ENCODE peak calls at places on chromosomes 11 and 22, in five cellular contexts. P is sigmoid colon; M is upper lobe of right lung; F is CD8-positive, alpha-beta T cell; B is heart left ventricle. S is an unnamed sample.

GRCh38 chr11:34926101-34926830 is 9.8 kb downstream of the PDHX start:
- DNase-seq in M (no peak), P (no peak), F (peak), B (no peak), S (no peak)

GRCh38 chr22:17501679-17502285 is 61.5 kb upstream of the SLC25A18 start:
- DNase-seq in B (no peak), P (no peak), M (no peak), F (no peak), S (peak)

GRCh38 chr11:33534575-33534974 is 166.1 kb downstream of the C11orf91 start:
- DNase-seq in P (no peak), M (no peak), F (no peak), B (no peak), S (no peak)

GRCh38 chr22:39349967-39350802 is at the start of gene SYNGR1:
- DNase-seq in P (no peak), B (peak), M (no peak), F (no peak), S (peak)

GRCh38 chr11:73141031-73141308 is 1.1 kb downstream of the FCHSD2 start:
- DNase-seq in P (no peak), B (peak), F (peak), M (no peak), S (no peak)

GRCh38 chr11:22304337-22304961 is 33.7 kb upstream of the SLC17A6 start:
- DNase-seq in M (no peak), P (no peak), F (no peak), B (no peak), S (no peak)

GRCh38 chr11:5705688-5706087 is 16.1 kb downstream of the TRIM22 start:
- DNase-seq in F (no peak), P (no peak), M (no peak), B (no peak), S (no peak)

GRCh38 chr11:59899532-59899931 is 20.9 kb downstream of the OOSP3 start:
- DNase-seq in B (no peak), P (no peak), M (no peak), F (no peak), S (no peak)

GRCh38 chr11:133576351-133576750 is 44.0 kb upstream of the OPCML start:
- DNase-seq in P (no peak), F (no peak), M (no peak), B (no peak), S (no peak)

GRCh38 chr11:119501777-119502405 is 78.9 kb upstream of the THY1 start:
- DNase-seq in B (no peak), P (no peak), M (no peak), F (no peak), S (no peak)

GRCh38 chr11:19320764-19321163 is 80.0 kb upstream of the E2F8 start:
- DNase-seq in P (no peak), M (no peak), F (no peak), B (no peak), S (no peak)

GRCh38 chr11:72781313-72782080 is 12.3 kb downstream of the STARD10 start:
- DNase-seq in B (no peak), P (no peak), F (peak), M (peak), S (no peak)

GRCh38 chr22:41286639-41287091 is 678 bp upstream of the RANGAP1 start:
- DNase-seq in F (no peak), B (peak), P (no peak), M (no peak), S (no peak)

GRCh38 chr11:40178470-40178869 is 1281.0 kb downstream of the LRRC4C start:
- DNase-seq in B (no peak), P (no peak), F (no peak), M (no peak), S (no peak)

GRCh38 chr11:70668204-70669202 is 270.2 kb downstream of the CTTN start:
- DNase-seq in F (no peak), B (no peak), P (no peak), M (no peak), S (no peak)

GRCh38 chr11:59615132-59615636 is 390 bp downstream of the OSBP start:
- DNase-seq in M (peak), F (peak), B (peak), P (peak), S (peak)

GRCh38 chr11:88631497-88631896 is 294.0 kb upstream of the CTSC start:
- DNase-seq in M (no peak), F (no peak), B (no peak), P (no peak), S (no peak)

GRCh38 chr11:72696866-72697428 is 22.7 kb upstream of the PDE2A start:
- DNase-seq in P (peak), B (peak), M (no peak), F (no peak), S (no peak)

GRCh38 chr11:73393479-73394415 is 17.5 kb downstream of the RELT start:
- DNase-seq in M (peak), B (peak), P (peak), F (peak), S (peak)

GRCh38 chr22:37904572-37905533 is 1.2 kb upstream of the MICALL1 start:
- DNase-seq in M (no peak), B (peak), P (peak), F (no peak), S (no peak)

GRCh38 chr11:27194976-27195375 is 154.4 kb downstream of the BBOX1 start:
- DNase-seq in F (no peak), B (no peak), M (no peak), P (no peak), S (no peak)

GRCh38 chr11:78350646-78351165 is 66.9 kb downstream of the GAB2 start:
- DNase-seq in F (no peak), P (peak), B (no peak), M (no peak), S (no peak)

GRCh38 chr11:68447015-68447801 is 13.3 kb upstream of the PPP6R3 start:
- DNase-seq in B (peak), F (peak), P (peak), M (peak), S (peak)

GRCh38 chr11:124310746-124311145 is 3.0 kb downstream of the OR8D1 start:
- DNase-seq in B (no peak), M (no peak), P (no peak), F (no peak), S (no peak)

GRCh38 chr22:31583861-31584485 is 78.0 kb downstream of the PISD start:
- DNase-seq in F (no peak), B (no peak), P (no peak), M (no peak), S (no peak)

GRCh38 chr11:64298966-64299846 is 952 bp upstream of the CATSPERZ start:
- DNase-seq in P (peak), M (peak), F (no peak), B (peak), S (no peak)

GRCh38 chr11:119483881-119484371 is 61.0 kb upstream of the THY1 start:
- DNase-seq in M (no peak), F (no peak), B (no peak), P (peak), S (no peak)

GRCh38 chr22:24982301-24983056 is 30.0 kb downstream of the KIAA1671 start:
- DNase-seq in B (no peak), P (no peak), M (no peak), F (no peak), S (no peak)

GRCh38 chr11:6259638-6260019 is at the start of gene CCKBR:
- DNase-seq in P (peak), B (no peak), F (peak), M (peak), S (peak)

GRCh38 chr22:19983701-19984100 is 32.9 kb downstream of the ARVCF start:
- DNase-seq in F (no peak), B (peak), M (no peak), P (no peak), S (no peak)

GRCh38 chr22:19775496-19776325 is 15.1 kb downstream of the TBX1 start:
- DNase-seq in P (no peak), B (peak), M (no peak), F (no peak), S (no peak)

GRCh38 chr11:70050243-70050642 is 27.9 kb upstream of the ANO1 start:
- DNase-seq in B (no peak), M (no peak), F (no peak), P (no peak), S (no peak)

GRCh38 chr11:12762696-12763324 is 88.6 kb downstream of the TEAD1 start:
- DNase-seq in B (no peak), M (no peak), F (no peak), P (no peak), S (no peak)

GRCh38 chr11:114200785-114201184 is 95.4 kb upstream of the NNMT start:
- DNase-seq in B (no peak), F (no peak), P (no peak), M (no peak), S (no peak)

GRCh38 chr11:117468888-117469287 is 141.2 kb downstream of the CEP164 start:
- DNase-seq in P (peak), B (no peak), M (no peak), F (no peak), S (no peak)

GRCh38 chr22:46193898-46194310 is 43.6 kb downstream of the PPARA start:
- DNase-seq in M (no peak), B (no peak), P (no peak), F (no peak), S (no peak)

GRCh38 chr11:130636672-130637463 is 188.4 kb downstream of the ADAMTS15 start:
- DNase-seq in M (no peak), B (no peak), P (no peak), F (no peak), S (no peak)

DNA sequence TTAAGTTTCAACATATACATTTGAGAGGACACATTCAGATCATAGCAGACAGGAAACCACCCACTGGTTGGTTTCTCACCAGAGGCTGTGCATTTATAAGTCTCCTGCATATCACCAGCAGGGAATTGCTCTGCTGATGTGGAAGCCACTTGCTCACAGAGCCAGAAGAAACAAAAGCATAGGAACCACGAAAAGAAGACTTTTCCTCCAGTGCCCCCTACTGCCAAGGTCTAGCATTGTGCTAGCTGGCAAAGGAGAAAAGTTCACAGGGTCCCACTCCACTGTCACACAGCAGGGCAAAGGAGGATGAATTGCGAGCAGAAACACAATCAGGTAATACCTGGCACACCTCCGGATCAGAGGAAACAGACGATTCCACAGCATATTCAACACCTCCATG is 28.9 kb upstream of the ISX start:
- DNase-seq in P (no peak), B (no peak), M (no peak), F (no peak), S (peak)
- TF ChIP-seq CTCF in P (no peak), B (no peak), M (no peak), F (no peak), S (peak)

GRCh38 chr11:15333407-15333806 is 218.7 kb downstream of the INSC start:
- DNase-seq in M (no peak), B (no peak), F (no peak), P (no peak), S (no peak)

GRCh38 chr11:15326535-15326934 is 211.8 kb downstream of the INSC start:
- DNase-seq in B (no peak), M (no peak), F (no peak), P (no peak), S (no peak)

DNA sequence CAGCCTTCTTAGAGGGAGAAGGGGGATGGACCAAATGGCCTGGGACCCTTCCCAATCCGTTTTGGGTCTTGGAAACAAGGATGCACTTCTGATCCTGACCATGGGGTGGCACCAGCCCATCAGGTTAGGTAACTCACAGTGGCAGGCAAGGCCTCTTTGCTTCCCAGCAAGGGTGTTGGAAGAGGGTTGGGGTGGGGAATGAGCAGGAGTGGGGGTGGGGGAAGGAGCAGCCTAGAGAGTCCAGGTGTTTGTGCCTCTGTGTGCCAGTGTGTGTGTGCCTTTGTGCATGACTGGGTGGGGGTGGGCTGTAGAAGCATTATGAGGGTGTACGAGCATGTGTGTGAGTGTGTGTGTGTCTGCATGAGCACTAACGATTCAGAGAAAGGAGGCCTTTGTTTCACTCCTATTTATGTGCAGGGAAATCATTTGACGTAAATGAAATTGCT is 213.1 kb downstream of the INSC start:
- DNase-seq in P (no peak), F (no peak), B (peak), M (no peak), S (peak)
- TF ChIP-seq CTCF in P (peak), F (no peak), B (peak), M (peak), S (peak)

DNA sequence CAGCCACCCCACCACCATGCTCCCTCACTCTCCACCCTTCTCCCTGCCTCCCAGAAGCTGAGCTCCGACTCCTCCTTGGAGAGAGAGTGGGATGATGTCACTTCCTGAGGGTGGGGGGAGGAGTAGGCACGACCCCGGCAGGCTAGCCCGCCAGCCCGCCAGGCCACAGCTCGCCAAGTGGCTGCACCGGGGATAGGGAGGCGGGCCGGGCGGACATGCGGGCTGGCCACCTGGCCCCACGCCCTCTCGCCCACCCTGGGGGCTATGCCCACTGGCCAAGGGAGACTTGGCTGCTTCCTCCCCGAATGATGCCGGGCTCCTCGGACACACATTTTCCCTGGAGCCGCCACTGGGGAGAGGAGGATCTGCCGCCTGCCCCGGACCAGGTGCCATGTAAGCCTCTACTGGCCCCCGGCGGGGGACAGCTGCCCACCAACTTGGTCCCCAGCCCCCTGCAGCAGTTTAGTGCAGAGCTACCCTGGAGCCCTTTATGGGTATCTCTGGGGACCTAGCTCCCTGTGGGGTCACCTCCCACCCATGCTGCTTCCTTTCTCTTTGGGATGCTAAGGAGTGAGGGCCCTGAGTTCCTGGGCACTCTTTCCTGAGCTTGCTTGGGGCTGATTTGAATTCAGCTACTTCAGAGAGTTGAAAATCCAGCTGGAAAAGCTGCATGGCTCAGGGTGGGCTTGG is 33.7 kb upstream of the MYRF start:
- DNase-seq in M (no peak), F (no peak), P (peak), B (no peak), S (peak)
- TF ChIP-seq CTCF in M (no peak), F (no peak), P (no peak), B (no peak), S (no peak)

DNA sequence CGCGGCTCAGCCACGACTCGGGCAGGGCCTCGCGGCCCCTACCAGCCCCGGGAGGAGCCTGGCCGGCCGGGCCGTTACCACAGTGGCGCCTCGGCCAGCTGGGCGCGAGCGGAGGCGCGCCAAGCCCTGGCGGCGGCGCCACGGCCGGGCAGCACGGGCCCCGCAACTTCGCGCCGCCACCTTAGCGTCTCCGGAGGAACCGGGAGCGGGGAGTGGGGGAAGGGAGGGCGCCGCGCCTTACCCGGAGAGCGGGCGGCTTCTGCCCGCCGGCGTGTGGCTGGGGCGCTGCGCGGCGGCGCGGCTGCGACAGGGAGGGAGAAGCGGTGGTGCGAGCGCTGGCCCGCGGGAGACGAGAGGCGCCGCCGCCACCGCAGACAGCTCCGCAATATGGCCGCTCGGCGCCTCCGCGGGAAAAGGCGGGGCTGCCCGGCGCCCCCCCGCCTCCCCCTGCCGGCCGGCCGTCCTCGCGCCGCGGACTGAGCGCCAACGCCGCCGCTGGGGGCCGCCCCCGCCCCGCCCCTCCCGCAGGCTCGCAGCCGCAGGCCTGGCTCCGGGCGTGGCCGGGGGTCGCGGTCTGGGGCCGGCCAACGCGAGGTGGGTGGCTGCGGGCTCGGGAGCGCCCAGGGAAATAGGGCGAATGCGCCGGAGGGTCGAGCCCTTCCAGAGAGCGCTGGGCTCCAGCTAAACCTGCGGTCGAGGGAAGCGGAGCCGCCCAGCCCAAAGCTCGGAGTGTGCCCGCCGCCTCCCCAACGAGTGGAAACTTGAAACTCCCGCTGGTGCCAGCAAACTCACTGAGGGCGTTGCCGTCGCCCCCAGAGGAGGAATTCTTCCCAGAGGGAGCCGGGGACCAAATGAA is at the start of gene RDX:
- DNase-seq in P (peak), B (peak), M (peak), F (peak), S (peak)
- TF ChIP-seq CTCF in P (no peak), B (no peak), M (no peak), F (no peak), S (peak)

DNA sequence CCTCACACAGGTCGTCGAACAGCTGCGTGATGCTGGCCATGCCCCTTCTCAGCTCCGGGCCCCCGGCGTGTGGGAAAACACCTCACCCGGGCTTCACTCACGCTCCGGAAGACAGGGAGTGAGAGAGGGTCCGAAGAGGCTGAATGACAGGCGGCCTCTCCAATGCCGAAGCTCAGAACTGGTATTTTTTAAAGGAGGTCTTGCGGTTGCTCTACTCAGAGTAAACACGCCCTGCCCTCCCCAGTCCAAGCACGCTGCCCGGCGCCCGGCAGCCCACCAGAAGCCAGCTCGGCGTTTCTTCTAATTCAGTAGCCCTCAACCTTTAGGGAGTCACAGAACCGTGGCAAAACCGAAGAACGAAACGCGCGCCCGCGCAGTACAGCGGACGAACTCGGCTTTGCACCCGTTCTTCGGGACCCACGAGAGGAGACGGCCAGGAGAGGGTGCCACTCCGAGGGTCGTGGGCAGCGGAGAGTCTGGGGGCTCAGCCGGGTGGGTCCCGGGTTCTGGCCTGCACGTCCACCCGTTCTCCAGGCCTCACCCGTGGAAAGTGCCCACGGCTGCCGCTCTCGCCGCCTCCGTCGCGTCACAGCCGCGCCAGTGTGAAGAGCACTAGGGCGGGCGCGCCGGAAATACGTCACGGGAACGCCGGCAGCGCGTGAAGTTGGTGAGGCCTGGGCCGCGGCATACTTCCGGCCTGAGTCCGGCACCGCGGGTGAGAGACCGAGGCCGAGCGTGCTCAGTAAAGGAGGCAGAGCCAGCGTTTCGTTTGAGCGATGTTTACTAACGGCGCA is at the start of gene TUBGCP6:
- DNase-seq in P (peak), F (peak), M (peak), B (peak), S (peak)
- TF ChIP-seq CTCF in P (no peak), F (peak), M (peak), B (peak), S (peak)

GRCh38 chr22:42949159-42949558 is 65.8 kb downstream of the PACSIN2 start:
- DNase-seq in M (no peak), B (no peak), P (no peak), F (no peak), S (no peak)
- TF ChIP-seq CTCF in M (no peak), B (no peak), P (no peak), F (no peak), S (no peak)